ENCODE peak calls at places on chromosomes 5 and 9, in nine cellular contexts. One of them, this sample, is unnamed.

GRCh38 chr9:108665856-108666784 is 189.7 kb downstream of the ACTL7B start:
- DNase-seq in adrenal gland: no peak
- DNase-seq in neural crest cell: no peak
- DNase-seq in BJ: peak
- DNase-seq in fibroblast of lung: peak
- DNase-seq in NB4: peak
- DNase-seq in activated T-helper 9 cell treated with anti-CD3 and anti-CD28 coated beads, Interleukin-2, amount 50 U/mL, for 16 hours: no peak
- DNase-seq in activated T-cell treated with anti-CD3 and anti-CD28 coated beads, Interleukin-2, amount 50 U/mL, for 1 hour: no peak
- DNase-seq in cardiac fibroblast: peak
- DNase-seq in this sample: no peak

GRCh38 chr9:129910628-129911567 is 75.6 kb downstream of the USP20 start:
- DNase-seq in BJ: peak
- DNase-seq in fibroblast of lung: peak
- DNase-seq in activated T-cell treated with anti-CD3 and anti-CD28 coated beads, Interleukin-2, amount 50 U/mL, for 1 hour: no peak
- DNase-seq in activated T-helper 9 cell treated with anti-CD3 and anti-CD28 coated beads, Interleukin-2, amount 50 U/mL, for 16 hours: no peak
- DNase-seq in cardiac fibroblast: peak
- DNase-seq in adrenal gland: peak
- DNase-seq in neural crest cell: no peak
- DNase-seq in NB4: peak
- DNase-seq in this sample: no peak

GRCh38 chr9:99121604-99122003 is 16.7 kb downstream of the TGFBR1 start:
- DNase-seq in neural crest cell: no peak
- DNase-seq in BJ: no peak
- DNase-seq in adrenal gland: no peak
- DNase-seq in activated T-helper 9 cell treated with anti-CD3 and anti-CD28 coated beads, Interleukin-2, amount 50 U/mL, for 16 hours: no peak
- DNase-seq in activated T-cell treated with anti-CD3 and anti-CD28 coated beads, Interleukin-2, amount 50 U/mL, for 1 hour: no peak
- DNase-seq in cardiac fibroblast: no peak
- DNase-seq in fibroblast of lung: no peak
- DNase-seq in NB4: no peak
- DNase-seq in this sample: no peak

GRCh38 chr9:70036641-70037040 is 7.0 kb upstream of the MAMDC2 start:
- DNase-seq in BJ: no peak
- DNase-seq in activated T-cell treated with anti-CD3 and anti-CD28 coated beads, Interleukin-2, amount 50 U/mL, for 1 hour: no peak
- DNase-seq in fibroblast of lung: no peak
- DNase-seq in adrenal gland: no peak
- DNase-seq in cardiac fibroblast: peak
- DNase-seq in activated T-helper 9 cell treated with anti-CD3 and anti-CD28 coated beads, Interleukin-2, amount 50 U/mL, for 16 hours: no peak
- DNase-seq in NB4: no peak
- DNase-seq in neural crest cell: no peak
- DNase-seq in this sample: no peak

GRCh38 chr5:160293901-160294561 is 18.3 kb downstream of the CCNJL start:
- DNase-seq in fibroblast of lung: no peak
- DNase-seq in activated T-cell treated with anti-CD3 and anti-CD28 coated beads, Interleukin-2, amount 50 U/mL, for 1 hour: no peak
- DNase-seq in BJ: no peak
- DNase-seq in neural crest cell: no peak
- DNase-seq in activated T-helper 9 cell treated with anti-CD3 and anti-CD28 coated beads, Interleukin-2, amount 50 U/mL, for 16 hours: no peak
- DNase-seq in cardiac fibroblast: peak
- DNase-seq in NB4: peak
- DNase-seq in adrenal gland: no peak
- DNase-seq in this sample: no peak

GRCh38 chr5:14258840-14259239 is 115.7 kb downstream of the TRIO start:
- DNase-seq in adrenal gland: no peak
- DNase-seq in fibroblast of lung: peak
- DNase-seq in activated T-helper 9 cell treated with anti-CD3 and anti-CD28 coated beads, Interleukin-2, amount 50 U/mL, for 16 hours: no peak
- DNase-seq in NB4: no peak
- DNase-seq in neural crest cell: no peak
- DNase-seq in activated T-cell treated with anti-CD3 and anti-CD28 coated beads, Interleukin-2, amount 50 U/mL, for 1 hour: no peak
- DNase-seq in cardiac fibroblast: no peak
- DNase-seq in BJ: no peak
- DNase-seq in this sample: no peak

GRCh38 chr9:13963005-13963653 is 350.8 kb downstream of the NFIB start:
- DNase-seq in adrenal gland: no peak
- DNase-seq in neural crest cell: no peak
- DNase-seq in activated T-cell treated with anti-CD3 and anti-CD28 coated beads, Interleukin-2, amount 50 U/mL, for 1 hour: no peak
- DNase-seq in NB4: no peak
- DNase-seq in BJ: no peak
- DNase-seq in activated T-helper 9 cell treated with anti-CD3 and anti-CD28 coated beads, Interleukin-2, amount 50 U/mL, for 16 hours: no peak
- DNase-seq in fibroblast of lung: no peak
- DNase-seq in cardiac fibroblast: no peak
- DNase-seq in this sample: no peak

GRCh38 chr5:141330299-141331080 is at the start of gene PCDHGA1:
- DNase-seq in BJ: no peak
- DNase-seq in NB4: peak
- DNase-seq in fibroblast of lung: peak
- DNase-seq in activated T-cell treated with anti-CD3 and anti-CD28 coated beads, Interleukin-2, amount 50 U/mL, for 1 hour: peak
- DNase-seq in cardiac fibroblast: peak
- DNase-seq in neural crest cell: no peak
- DNase-seq in adrenal gland: no peak
- DNase-seq in activated T-helper 9 cell treated with anti-CD3 and anti-CD28 coated beads, Interleukin-2, amount 50 U/mL, for 16 hours: no peak
- DNase-seq in this sample: no peak

GRCh38 chr9:7266911-7267555 is 509.3 kb downstream of the KDM4C start:
- DNase-seq in neural crest cell: peak
- DNase-seq in activated T-cell treated with anti-CD3 and anti-CD28 coated beads, Interleukin-2, amount 50 U/mL, for 1 hour: no peak
- DNase-seq in NB4: no peak
- DNase-seq in adrenal gland: peak
- DNase-seq in activated T-helper 9 cell treated with anti-CD3 and anti-CD28 coated beads, Interleukin-2, amount 50 U/mL, for 16 hours: no peak
- DNase-seq in BJ: no peak
- DNase-seq in fibroblast of lung: no peak
- DNase-seq in cardiac fibroblast: no peak
- DNase-seq in this sample: no peak

GRCh38 chr9:72808446-72808768 is 144.4 kb downstream of the ALDH1A1 start:
- DNase-seq in cardiac fibroblast: no peak
- DNase-seq in activated T-helper 9 cell treated with anti-CD3 and anti-CD28 coated beads, Interleukin-2, amount 50 U/mL, for 16 hours: no peak
- DNase-seq in BJ: no peak
- DNase-seq in activated T-cell treated with anti-CD3 and anti-CD28 coated beads, Interleukin-2, amount 50 U/mL, for 1 hour: no peak
- DNase-seq in neural crest cell: no peak
- DNase-seq in fibroblast of lung: no peak
- DNase-seq in adrenal gland: no peak
- DNase-seq in NB4: no peak
- DNase-seq in this sample: no peak

GRCh38 chr9:119088002-119088401 is 281.2 kb downstream of the BRINP1 start:
- DNase-seq in neural crest cell: no peak
- DNase-seq in NB4: no peak
- DNase-seq in cardiac fibroblast: no peak
- DNase-seq in adrenal gland: no peak
- DNase-seq in activated T-cell treated with anti-CD3 and anti-CD28 coated beads, Interleukin-2, amount 50 U/mL, for 1 hour: no peak
- DNase-seq in BJ: no peak
- DNase-seq in activated T-helper 9 cell treated with anti-CD3 and anti-CD28 coated beads, Interleukin-2, amount 50 U/mL, for 16 hours: no peak
- DNase-seq in fibroblast of lung: no peak
- DNase-seq in this sample: no peak

GRCh38 chr5:172503925-172504730 is 49.8 kb upstream of the SH3PXD2B start:
- DNase-seq in activated T-cell treated with anti-CD3 and anti-CD28 coated beads, Interleukin-2, amount 50 U/mL, for 1 hour: no peak
- DNase-seq in NB4: no peak
- DNase-seq in fibroblast of lung: no peak
- DNase-seq in BJ: no peak
- DNase-seq in adrenal gland: no peak
- DNase-seq in neural crest cell: no peak
- DNase-seq in activated T-helper 9 cell treated with anti-CD3 and anti-CD28 coated beads, Interleukin-2, amount 50 U/mL, for 16 hours: no peak
- DNase-seq in cardiac fibroblast: no peak
- DNase-seq in this sample: peak

GRCh38 chr5:58185397-58186195 is 274.3 kb downstream of the PLK2 start:
- DNase-seq in activated T-helper 9 cell treated with anti-CD3 and anti-CD28 coated beads, Interleukin-2, amount 50 U/mL, for 16 hours: no peak
- DNase-seq in BJ: no peak
- DNase-seq in cardiac fibroblast: peak
- DNase-seq in fibroblast of lung: no peak
- DNase-seq in activated T-cell treated with anti-CD3 and anti-CD28 coated beads, Interleukin-2, amount 50 U/mL, for 1 hour: no peak
- DNase-seq in neural crest cell: no peak
- DNase-seq in NB4: no peak
- DNase-seq in adrenal gland: no peak
- DNase-seq in this sample: no peak